ENCODE peak calls at places on chromosomes 5 and 9, in five cellular contexts. One of them, this sample, is unnamed.

GRCh38 chr9:72352911-72353388 is 12.1 kb downstream of the ZFAND5 start:
- DNase-seq in WTC11: no peak
- DNase-seq in activated CD4-positive, alpha-beta T cell treated with anti-CD3 and anti-CD28 coated beads for 36 hours: no peak
- DNase-seq in fibroblast of lung: peak
- DNase-seq in NCI-H2081: no peak
- DNase-seq in this sample: no peak

GRCh38 chr5:151164687-151165392 is 7.3 kb upstream of the ANXA6 start:
- DNase-seq in fibroblast of lung: peak
- DNase-seq in NCI-H2081: peak
- DNase-seq in activated CD4-positive, alpha-beta T cell treated with anti-CD3 and anti-CD28 coated beads for 36 hours: peak
- DNase-seq in WTC11: peak
- DNase-seq in this sample: peak

GRCh38 chr9:111413996-111414395 is 70.2 kb downstream of the ECPAS start:
- DNase-seq in NCI-H2081: no peak
- DNase-seq in fibroblast of lung: no peak
- DNase-seq in activated CD4-positive, alpha-beta T cell treated with anti-CD3 and anti-CD28 coated beads for 36 hours: no peak
- DNase-seq in WTC11: no peak
- DNase-seq in this sample: no peak

GRCh38 chr5:135670588-135670987 is 91.8 kb upstream of the CXCL14 start:
- DNase-seq in NCI-H2081: no peak
- DNase-seq in activated CD4-positive, alpha-beta T cell treated with anti-CD3 and anti-CD28 coated beads for 36 hours: no peak
- DNase-seq in WTC11: no peak
- DNase-seq in fibroblast of lung: no peak
- DNase-seq in this sample: peak

GRCh38 chr9:3241290-3241689 is 284.5 kb downstream of the RFX3 start:
- DNase-seq in WTC11: no peak
- DNase-seq in activated CD4-positive, alpha-beta T cell treated with anti-CD3 and anti-CD28 coated beads for 36 hours: no peak
- DNase-seq in fibroblast of lung: peak
- DNase-seq in NCI-H2081: no peak
- DNase-seq in this sample: no peak

GRCh38 chr5:142378737-142379365 is 54.0 kb upstream of the SPRY4 start:
- DNase-seq in NCI-H2081: no peak
- DNase-seq in WTC11: no peak
- DNase-seq in fibroblast of lung: no peak
- DNase-seq in activated CD4-positive, alpha-beta T cell treated with anti-CD3 and anti-CD28 coated beads for 36 hours: no peak
- DNase-seq in this sample: no peak

GRCh38 chr5:93428868-93429267 is 152.2 kb downstream of the NR2F1-AS1 start:
- DNase-seq in NCI-H2081: no peak
- DNase-seq in WTC11: no peak
- DNase-seq in activated CD4-positive, alpha-beta T cell treated with anti-CD3 and anti-CD28 coated beads for 36 hours: no peak
- DNase-seq in fibroblast of lung: peak
- DNase-seq in this sample: no peak

GRCh38 chr5:176388003-176388340 is 426 bp downstream of the NOP16 start:
- DNase-seq in NCI-H2081: peak
- DNase-seq in activated CD4-positive, alpha-beta T cell treated with anti-CD3 and anti-CD28 coated beads for 36 hours: peak
- DNase-seq in fibroblast of lung: peak
- DNase-seq in WTC11: no peak
- DNase-seq in this sample: peak

GRCh38 chr5:170221319-170221718 is 11.5 kb upstream of the C5orf58 start:
- DNase-seq in WTC11: no peak
- DNase-seq in activated CD4-positive, alpha-beta T cell treated with anti-CD3 and anti-CD28 coated beads for 36 hours: no peak
- DNase-seq in NCI-H2081: no peak
- DNase-seq in fibroblast of lung: peak
- DNase-seq in this sample: no peak

GRCh38 chr5:14595189-14595588 is 13.6 kb downstream of the OTULINL start:
- DNase-seq in NCI-H2081: no peak
- DNase-seq in fibroblast of lung: no peak
- DNase-seq in activated CD4-positive, alpha-beta T cell treated with anti-CD3 and anti-CD28 coated beads for 36 hours: peak
- DNase-seq in WTC11: no peak
- DNase-seq in this sample: no peak

GRCh38 chr9:81559741-81560140 is 129.6 kb downstream of the TLE1 start:
- DNase-seq in NCI-H2081: no peak
- DNase-seq in fibroblast of lung: peak
- DNase-seq in WTC11: no peak
- DNase-seq in activated CD4-positive, alpha-beta T cell treated with anti-CD3 and anti-CD28 coated beads for 36 hours: no peak
- DNase-seq in this sample: no peak

This sample was measured in NCI-H146.